ENCODE peak calls at places on chromosomes 12 and 14, in six cellular contexts. B, H, S, O, D and W are unnamed samples.

GRCh38 chr12:65878540-65878939 is 54.3 kb downstream of the HMGA2 start:
- DNase-seq in S (peak; percentile 59), H (no peak), D (no peak), O (no peak), B (peak; percentile 42), W (no peak)

GRCh38 chr12:101459642-101460346 is 15.3 kb upstream of the SPIC start:
- DNase-seq in S (peak; percentile 94), O (no peak), H (peak; percentile 39), D (no peak), B (no peak), W (no peak)

GRCh38 chr14:72907886-72908285 is 14.0 kb upstream of the DPF3 start:
- DNase-seq in B (peak; percentile 81), S (peak; percentile 69), O (no peak), D (no peak), H (peak; percentile 85), W (no peak)

GRCh38 chr14:105069887-105070759 is 4.9 kb upstream of the GPR132 start:
- DNase-seq in O (no peak), S (no peak), B (no peak), D (no peak), H (peak; percentile 33), W (no peak)

GRCh38 chr14:71625175-71625574 is 307.1 kb upstream of the RGS6 start:
- DNase-seq in S (no peak), O (no peak), D (no peak), H (no peak), B (no peak), W (no peak)

GRCh38 chr14:53295372-53295771 is 142.2 kb upstream of the DDHD1 start:
- DNase-seq in S (no peak), D (no peak), B (no peak), H (no peak), O (no peak), W (no peak)

GRCh38 chr12:130826151-130826801 is 12.8 kb downstream of the STX2 start:
- DNase-seq in D (no peak), O (no peak), S (peak; percentile 60), H (peak; percentile 69), B (peak; percentile 38), W (peak; percentile 61)

GRCh38 chr14:98168196-98168985 is 1103.6 kb downstream of the BCL11B start:
- DNase-seq in B (no peak), D (no peak), H (no peak), S (no peak), O (no peak), W (peak; percentile 78)

GRCh38 chr12:82682326-82682725 is 4.4 kb upstream of the TMTC2 start:
- DNase-seq in O (no peak), B (no peak), D (no peak), H (no peak), S (peak; percentile 30), W (no peak)

GRCh38 chr14:78316711-78317110 is 146.5 kb downstream of the NRXN3 start:
- DNase-seq in D (no peak), O (no peak), B (no peak), H (no peak), S (no peak), W (no peak)

GRCh38 chr12:97306121-97306520 is 156.5 kb upstream of the RMST start:
- DNase-seq in S (no peak), D (no peak), B (no peak), O (no peak), H (no peak), W (no peak)

GRCh38 chr12:112344220-112344619 is 38.0 kb downstream of the HECTD4 start:
- DNase-seq in O (no peak), D (no peak), H (no peak), B (no peak), S (no peak), W (no peak)

GRCh38 chr14:59093889-59094288 is 94.6 kb upstream of the DAAM1 start:
- DNase-seq in D (no peak), S (peak; percentile 42), O (no peak), H (no peak), B (no peak), W (no peak)

GRCh38 chr12:131912526-131913274 is 16.4 kb upstream of the PUS1 start:
- DNase-seq in D (no peak), O (no peak), H (peak; percentile 85), B (peak; percentile 90), S (peak; percentile 86), W (no peak)

GRCh38 chr12:32901553-32901952 is 5.0 kb upstream of the PKP2 start:
- DNase-seq in H (no peak), O (no peak), B (peak; percentile 54), D (no peak), S (peak; percentile 53), W (no peak)

GRCh38 chr14:65478596-65478995 is 66.1 kb downstream of the FUT8 start:
- DNase-seq in H (peak; percentile 10), O (no peak), S (peak; percentile 38), D (no peak), B (peak; percentile 92), W (no peak)

GRCh38 chr12:76057316-76057715 is 25.7 kb upstream of the PHLDA1 start:
- DNase-seq in H (no peak), S (no peak), B (no peak), O (no peak), D (no peak), W (no peak)

GRCh38 chr12:72453550-72453949 is 181.4 kb downstream of the TRHDE start:
- DNase-seq in D (no peak), O (no peak), S (no peak), B (no peak), H (no peak), W (no peak)

GRCh38 chr12:112977641-112978040 is 678 bp upstream of the OAS2 start:
- DNase-seq in O (no peak), B (no peak), H (no peak), D (no peak), S (no peak), W (no peak)

GRCh38 chr14:64705406-64706118 is 1.3 kb downstream of the PLEKHG3 start:
- DNase-seq in O (no peak), S (no peak), B (no peak), D (no peak), H (no peak), W (no peak)

GRCh38 chr12:3200032-3200617 is 122.9 kb downstream of the TSPAN9 start:
- DNase-seq in S (peak; percentile 30), D (peak; percentile 86), B (peak; percentile 61), O (no peak), H (peak; percentile 65), W (no peak)

GRCh38 chr12:18753481-18754117 is 15.7 kb downstream of the CAPZA3 start:
- DNase-seq in S (no peak), B (peak; percentile 8), H (peak; percentile 12), D (peak; percentile 59), O (no peak), W (no peak)

GRCh38 chr12:95412826-95413311 is 61.1 kb upstream of the METAP2 start:
- DNase-seq in S (peak; percentile 92), D (no peak), O (no peak), B (peak; percentile 85), H (peak; percentile 98), W (no peak)

DNA sequence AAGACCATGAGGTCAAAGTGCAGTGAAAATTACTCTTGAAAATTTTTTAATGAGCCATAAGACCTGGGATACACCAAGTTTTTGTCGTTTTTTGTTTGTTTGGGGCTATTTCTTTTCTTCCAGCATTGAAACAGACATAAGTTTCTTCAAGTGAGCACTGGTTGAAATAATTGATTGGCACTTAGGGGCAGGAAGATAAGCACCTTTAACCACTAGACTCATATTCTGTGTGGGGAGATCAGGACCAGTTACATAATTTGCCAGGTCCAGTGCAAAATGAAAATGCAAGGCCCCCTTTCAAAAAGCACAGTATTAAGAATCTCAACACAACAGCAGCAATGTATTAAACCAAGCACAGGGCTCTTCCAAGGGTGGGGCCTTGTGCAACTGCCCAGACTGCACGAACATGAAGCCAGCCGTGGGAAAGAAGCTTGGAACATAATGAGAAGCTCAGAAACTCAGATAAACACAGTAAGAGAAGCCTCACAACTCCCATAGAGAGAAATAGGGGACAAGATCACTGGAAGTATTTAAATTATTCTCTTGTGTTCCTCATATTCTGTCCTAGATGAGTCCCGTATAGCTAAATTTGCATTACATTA is 3.2 kb upstream of the TCP11L2 start:
- DNase-seq in S (no peak), O (no peak), H (peak; percentile 30), B (no peak), D (no peak), W (no peak)
- H2AFZ ChIP-seq in S (no peak overlapping the region), O (peak overlapping the region; percentile 34), H (no peak overlapping the region), B (no peak overlapping the region), D (no peak overlapping the region), W (no peak overlapping the region)

DNA sequence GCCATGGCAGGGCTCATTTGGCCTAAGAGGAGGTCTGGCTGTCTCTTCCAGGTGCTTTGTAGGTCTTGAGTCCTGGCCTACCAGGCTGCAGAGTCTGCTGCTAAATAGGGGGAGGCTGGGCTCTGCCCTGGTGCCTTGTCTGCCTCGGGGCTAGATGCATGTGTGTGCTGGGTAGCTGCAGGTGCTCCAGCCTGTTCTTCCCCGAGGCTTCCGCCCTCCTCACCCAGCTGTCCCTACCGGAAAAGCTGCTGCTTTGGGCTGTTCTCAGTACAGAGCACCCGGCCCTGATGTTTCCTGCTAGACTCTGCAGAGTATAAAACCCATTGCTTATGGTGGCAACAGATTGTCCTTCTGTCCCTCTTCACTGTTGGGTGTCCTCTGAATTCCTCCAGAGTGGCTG is 37.7 kb downstream of the RAB35 start:
- DNase-seq in O (no peak), D (no peak), S (peak; percentile 47), B (no peak), H (no peak), W (peak; percentile 54)
- H2AFZ ChIP-seq in O (peak overlapping the region; percentile 32), D (peak overlapping the region; percentile 18), S (peak overlapping the region; percentile 33), B (no peak overlapping the region), H (no peak overlapping the region), W (no peak overlapping the region)

GRCh38 chr12:16389594-16389993 is 42.1 kb downstream of the MGST1 start:
- DNase-seq in O (no peak), B (peak; percentile 90), H (peak; percentile 88), D (no peak), S (peak; percentile 15), W (no peak)

GRCh38 chr12:16387919-16388318 is 40.5 kb downstream of the MGST1 start:
- DNase-seq in D (no peak), B (no peak), H (no peak), S (no peak), O (no peak), W (no peak)

GRCh38 chr12:16385779-16386646 is 38.6 kb downstream of the MGST1 start:
- DNase-seq in B (peak; percentile 75), H (peak; percentile 70), S (peak; percentile 50), D (peak; percentile 46), O (no peak), W (no peak)

GRCh38 chr12:16384732-16385131 is 37.3 kb downstream of the MGST1 start:
- DNase-seq in S (no peak), H (no peak), O (no peak), B (no peak), D (no peak), W (no peak)
- H2AFZ ChIP-seq in S (no peak overlapping the region), H (no peak overlapping the region), O (no peak overlapping the region), B (no peak overlapping the region), D (no peak overlapping the region), W (no peak overlapping the region)

GRCh38 chr12:49903700-49904423 is at the start of gene FAIM2:
- DNase-seq in S (no peak), H (peak; percentile 82), B (peak; percentile 56), D (no peak), O (no peak), W (peak; percentile 74)
- H2AFZ ChIP-seq in S (no peak within 1 kb of the TSS), H (peak within 1 kb of the TSS; percentile 95), B (peak within 1 kb of the TSS; percentile 77), D (peak within 1 kb of the TSS; percentile 88), O (no peak within 1 kb of the TSS), W (peak within 1 kb of the TSS; percentile 50)